ENCODE peak calls at places on chromosomes 5 and 9, in four cellular contexts. X is NCI-H1092 treated with DMSO at 0.1 percent for 48 hours; D is activated effector memory CD4-positive, alpha-beta T cell treated with anti-CD3 and anti-CD28 coated beads, Interleukin-2, amount 50 U/mL, for 16 hours; P is effector memory CD4-positive, alpha-beta T cell. N is an unnamed sample.
A peak's percentile ranks its signal among the peaks of the same experiment; 100 is the strongest.

GRCh38 chr5:87277279-87277835 is 9.7 kb downstream of the RASA1 start:
- DNase-seq in X (no peak), D (no peak), P (no peak), N (no peak)

GRCh38 chr5:160159991-160160826 is 41.0 kb upstream of the PWWP2A start:
- DNase-seq in X (peak; percentile 41), D (no peak), P (no peak), N (no peak)

GRCh38 chr9:76655970-76656369 is 108.3 kb upstream of the PCA3 start:
- DNase-seq in X (no peak), D (no peak), P (no peak), N (no peak)

GRCh38 chr5:9851458-9851857 is 221.3 kb upstream of the TAS2R1 start:
- DNase-seq in X (no peak), D (no peak), P (no peak), N (peak; percentile 91)

GRCh38 chr9:79542735-79543504 is 28.8 kb upstream of the TLE4 start:
- DNase-seq in X (peak; percentile 56), D (no peak), P (no peak), N (no peak)

GRCh38 chr5:66249920-66250319 is 105.8 kb downstream of the SREK1 start:
- DNase-seq in X (no peak), D (no peak), P (no peak), N (no peak)

GRCh38 chr9:98357921-98358535 is 102.6 kb upstream of the TBC1D2 start:
- DNase-seq in X (no peak), D (no peak), P (no peak), N (peak; percentile 13)

GRCh38 chr5:128596071-128596470 is 58.0 kb upstream of the FBN2 start:
- DNase-seq in X (no peak), D (no peak), P (no peak), N (no peak)

GRCh38 chr5:135193213-135194125 is 159.4 kb upstream of the PITX1 start:
- DNase-seq in X (no peak), D (peak; percentile 54), P (no peak), N (no peak)

N was measured in AG09309.